ENCODE peak calls at places on chromosomes 11 and 22, in six cellular contexts. D is CD8-positive, alpha-beta T cell; O is stimulated activated CD4-positive, alpha-beta T cell treated with anti-CD3 and anti-CD28 coated beads, Interleukin-15, amount 100 ng/mL, for 48 hours; U is NCI-H2081; V is GM04504; C is foreskin fibroblast. N is an unnamed sample.

GRCh38 chr22:48558606-48559402 is 1268.9 kb downstream of the BRD1 start:
- DNase-seq in C (no peak), V (no peak), U (no peak), D (no peak), O (no peak), N (no peak)

GRCh38 chr11:118136826-118137225 is 15.8 kb downstream of the SCN4B start:
- DNase-seq in D (no peak), U (no peak), O (no peak), V (no peak), C (no peak), N (no peak)

GRCh38 chr11:12201016-12201985 is 90.9 kb downstream of the MICAL2 start:
- DNase-seq in U (no peak), V (peak), D (no peak), C (peak), O (no peak), N (no peak)

GRCh38 chr11:44036811-44037657 is 10.7 kb upstream of the ACCSL start:
- DNase-seq in D (no peak), U (peak), O (peak), C (peak), V (peak), N (no peak)

GRCh38 chr11:1171223-1171984 is 13.7 kb downstream of the MUC5AC start:
- DNase-seq in D (no peak), V (no peak), U (no peak), C (no peak), O (no peak), N (no peak)

GRCh38 chr11:33830903-33831648 is 56.8 kb upstream of the FBXO3 start:
- DNase-seq in C (peak), V (no peak), D (no peak), U (no peak), O (no peak), N (no peak)

GRCh38 chr22:31399211-31400022 is at the start of gene DRG1:
- DNase-seq in U (peak), V (peak), D (peak), C (peak), O (peak), N (peak)

GRCh38 chr11:130174642-130175041 is 15.1 kb downstream of the ST14 start:
- DNase-seq in D (no peak), C (no peak), V (no peak), O (no peak), U (no peak), N (no peak)

GRCh38 chr11:130180491-130180890 is 20.9 kb downstream of the ST14 start:
- DNase-seq in D (no peak), O (no peak), C (peak), V (no peak), U (no peak), N (no peak)

N was measured in RWPE2.